ENCODE peak calls at places on chromosomes 6 and 20, in four cellular contexts. One of them, this sample, is unnamed.

GRCh38 chr20:58708246-58708931 is 15.8 kb downstream of the NPEPL1 start:
- DNase-seq in stimulated activated CD4-positive, alpha-beta T cell treated with anti-CD3 and anti-CD28 coated beads, Interleukin-2, amount 100 ng/mL, for 48 hours: no peak
- DNase-seq in hepatocyte: no peak
- DNase-seq in NCI-H2171 treated with DMSO at 0.1 percent for 48 hours: no peak
- DNase-seq in this sample: no peak

GRCh38 chr6:81086931-81087330 is 665.5 kb downstream of the TENT5A start:
- DNase-seq in stimulated activated CD4-positive, alpha-beta T cell treated with anti-CD3 and anti-CD28 coated beads, Interleukin-2, amount 100 ng/mL, for 48 hours: no peak
- DNase-seq in hepatocyte: no peak
- DNase-seq in NCI-H2171 treated with DMSO at 0.1 percent for 48 hours: no peak
- DNase-seq in this sample: no peak

GRCh38 chr6:111761783-111762312 is 111.4 kb downstream of the FYN start:
- DNase-seq in stimulated activated CD4-positive, alpha-beta T cell treated with anti-CD3 and anti-CD28 coated beads, Interleukin-2, amount 100 ng/mL, for 48 hours: no peak
- DNase-seq in hepatocyte: peak
- DNase-seq in NCI-H2171 treated with DMSO at 0.1 percent for 48 hours: no peak
- DNase-seq in this sample: no peak

GRCh38 chr6:129490551-129491245 is 219.3 kb downstream of the ARHGAP18 start:
- DNase-seq in stimulated activated CD4-positive, alpha-beta T cell treated with anti-CD3 and anti-CD28 coated beads, Interleukin-2, amount 100 ng/mL, for 48 hours: peak
- DNase-seq in hepatocyte: peak
- DNase-seq in NCI-H2171 treated with DMSO at 0.1 percent for 48 hours: no peak
- DNase-seq in this sample: peak

GRCh38 chr6:110509617-110510231 is 33.3 kb upstream of the SLC22A16 start:
- DNase-seq in stimulated activated CD4-positive, alpha-beta T cell treated with anti-CD3 and anti-CD28 coated beads, Interleukin-2, amount 100 ng/mL, for 48 hours: no peak
- DNase-seq in hepatocyte: peak
- DNase-seq in NCI-H2171 treated with DMSO at 0.1 percent for 48 hours: no peak
- DNase-seq in this sample: peak

GRCh38 chr6:159819932-159820640 is 20.0 kb downstream of the PNLDC1 start:
- DNase-seq in stimulated activated CD4-positive, alpha-beta T cell treated with anti-CD3 and anti-CD28 coated beads, Interleukin-2, amount 100 ng/mL, for 48 hours: peak
- DNase-seq in hepatocyte: no peak
- DNase-seq in NCI-H2171 treated with DMSO at 0.1 percent for 48 hours: no peak
- DNase-seq in this sample: no peak

GRCh38 chr6:132708771-132709170 is 5.1 kb downstream of the VNN1 start:
- DNase-seq in stimulated activated CD4-positive, alpha-beta T cell treated with anti-CD3 and anti-CD28 coated beads, Interleukin-2, amount 100 ng/mL, for 48 hours: no peak
- DNase-seq in hepatocyte: no peak
- DNase-seq in NCI-H2171 treated with DMSO at 0.1 percent for 48 hours: no peak
- DNase-seq in this sample: no peak

GRCh38 chr6:70371454-70372105 is 41.7 kb upstream of the FAM135A start:
- DNase-seq in stimulated activated CD4-positive, alpha-beta T cell treated with anti-CD3 and anti-CD28 coated beads, Interleukin-2, amount 100 ng/mL, for 48 hours: no peak
- DNase-seq in hepatocyte: peak
- DNase-seq in NCI-H2171 treated with DMSO at 0.1 percent for 48 hours: peak
- DNase-seq in this sample: no peak

GRCh38 chr20:3164043-3164762 is 4.5 kb upstream of the FASTKD5 start:
- DNase-seq in stimulated activated CD4-positive, alpha-beta T cell treated with anti-CD3 and anti-CD28 coated beads, Interleukin-2, amount 100 ng/mL, for 48 hours: no peak
- DNase-seq in hepatocyte: no peak
- DNase-seq in NCI-H2171 treated with DMSO at 0.1 percent for 48 hours: no peak
- DNase-seq in this sample: no peak

GRCh38 chr6:34514593-34515472 is 41.3 kb downstream of the SPDEF start:
- DNase-seq in stimulated activated CD4-positive, alpha-beta T cell treated with anti-CD3 and anti-CD28 coated beads, Interleukin-2, amount 100 ng/mL, for 48 hours: no peak
- DNase-seq in hepatocyte: peak
- DNase-seq in NCI-H2171 treated with DMSO at 0.1 percent for 48 hours: peak
- DNase-seq in this sample: peak

GRCh38 chr6:116073765-116074450 is 13.2 kb upstream of the FRK start:
- DNase-seq in stimulated activated CD4-positive, alpha-beta T cell treated with anti-CD3 and anti-CD28 coated beads, Interleukin-2, amount 100 ng/mL, for 48 hours: no peak
- DNase-seq in hepatocyte: peak
- DNase-seq in NCI-H2171 treated with DMSO at 0.1 percent for 48 hours: no peak
- DNase-seq in this sample: no peak

GRCh38 chr20:62320581-62321354 is 18.0 kb downstream of the ADRM1 start:
- DNase-seq in stimulated activated CD4-positive, alpha-beta T cell treated with anti-CD3 and anti-CD28 coated beads, Interleukin-2, amount 100 ng/mL, for 48 hours: no peak
- DNase-seq in hepatocyte: peak
- DNase-seq in NCI-H2171 treated with DMSO at 0.1 percent for 48 hours: no peak
- DNase-seq in this sample: no peak

GRCh38 chr20:63290677-63291472 is 2.1 kb upstream of the COL20A1 start:
- DNase-seq in stimulated activated CD4-positive, alpha-beta T cell treated with anti-CD3 and anti-CD28 coated beads, Interleukin-2, amount 100 ng/mL, for 48 hours: peak
- DNase-seq in hepatocyte: peak
- DNase-seq in NCI-H2171 treated with DMSO at 0.1 percent for 48 hours: peak
- DNase-seq in this sample: peak

GRCh38 chr6:101404767-101405166 is 11.3 kb downstream of the GRIK2 start:
- DNase-seq in stimulated activated CD4-positive, alpha-beta T cell treated with anti-CD3 and anti-CD28 coated beads, Interleukin-2, amount 100 ng/mL, for 48 hours: no peak
- DNase-seq in hepatocyte: no peak
- DNase-seq in NCI-H2171 treated with DMSO at 0.1 percent for 48 hours: no peak
- DNase-seq in this sample: no peak

GRCh38 chr6:108250240-108250866 is 10.5 kb downstream of the SNX3 start:
- DNase-seq in stimulated activated CD4-positive, alpha-beta T cell treated with anti-CD3 and anti-CD28 coated beads, Interleukin-2, amount 100 ng/mL, for 48 hours: no peak
- DNase-seq in hepatocyte: no peak
- DNase-seq in NCI-H2171 treated with DMSO at 0.1 percent for 48 hours: no peak
- DNase-seq in this sample: no peak

GRCh38 chr20:44196278-44196677 is 9.3 kb upstream of the JPH2 start:
- DNase-seq in stimulated activated CD4-positive, alpha-beta T cell treated with anti-CD3 and anti-CD28 coated beads, Interleukin-2, amount 100 ng/mL, for 48 hours: no peak
- DNase-seq in hepatocyte: no peak
- DNase-seq in NCI-H2171 treated with DMSO at 0.1 percent for 48 hours: no peak
- DNase-seq in this sample: no peak

GRCh38 chr6:117440558-117441525 is 15.1 kb upstream of the ROS1 start:
- DNase-seq in stimulated activated CD4-positive, alpha-beta T cell treated with anti-CD3 and anti-CD28 coated beads, Interleukin-2, amount 100 ng/mL, for 48 hours: no peak
- DNase-seq in hepatocyte: no peak
- DNase-seq in NCI-H2171 treated with DMSO at 0.1 percent for 48 hours: no peak
- DNase-seq in this sample: no peak

GRCh38 chr20:63260943-63261807 is 6.9 kb upstream of the NKAIN4 start:
- DNase-seq in stimulated activated CD4-positive, alpha-beta T cell treated with anti-CD3 and anti-CD28 coated beads, Interleukin-2, amount 100 ng/mL, for 48 hours: no peak
- DNase-seq in hepatocyte: peak
- DNase-seq in NCI-H2171 treated with DMSO at 0.1 percent for 48 hours: peak
- DNase-seq in this sample: no peak

GRCh38 chr6:11224252-11224965 is 8.1 kb downstream of the NEDD9 start:
- DNase-seq in stimulated activated CD4-positive, alpha-beta T cell treated with anti-CD3 and anti-CD28 coated beads, Interleukin-2, amount 100 ng/mL, for 48 hours: peak
- DNase-seq in hepatocyte: no peak
- DNase-seq in NCI-H2171 treated with DMSO at 0.1 percent for 48 hours: no peak
- DNase-seq in this sample: no peak

GRCh38 chr20:55394592-55394991 is 610.7 kb downstream of the CBLN4 start:
- DNase-seq in stimulated activated CD4-positive, alpha-beta T cell treated with anti-CD3 and anti-CD28 coated beads, Interleukin-2, amount 100 ng/mL, for 48 hours: no peak
- DNase-seq in hepatocyte: no peak
- DNase-seq in NCI-H2171 treated with DMSO at 0.1 percent for 48 hours: no peak
- DNase-seq in this sample: no peak

GRCh38 chr6:31634131-31634530 is 13.6 kb downstream of the PRRC2A start:
- DNase-seq in stimulated activated CD4-positive, alpha-beta T cell treated with anti-CD3 and anti-CD28 coated beads, Interleukin-2, amount 100 ng/mL, for 48 hours: no peak
- DNase-seq in hepatocyte: no peak
- DNase-seq in NCI-H2171 treated with DMSO at 0.1 percent for 48 hours: no peak
- DNase-seq in this sample: no peak

This sample was measured in islet precursor cell.